ENCODE peak calls at places on chromosomes 12 and 14, in four cellular contexts. D is effector memory CD4-positive, alpha-beta T cell; M is T-helper 17 cell; W is H9. P is an unnamed sample.

GRCh38 chr12:25151476-25151875 is 43.5 kb downstream of the DNAI7 start:
- DNase-seq in M (no peak), D (no peak), W (peak; percentile 50), P (no peak)

GRCh38 chr12:100061814-100062213 is 77.1 kb upstream of the ANKS1B start:
- DNase-seq in M (no peak), W (no peak), D (no peak), P (no peak)

GRCh38 chr12:5441497-5442236 is 9.8 kb downstream of the NTF3 start:
- DNase-seq in M (no peak), W (no peak), D (no peak), P (no peak)

GRCh38 chr12:57072661-57073060 is 5.9 kb downstream of the NEMP1 start:
- DNase-seq in W (no peak), M (no peak), D (no peak), P (no peak)

GRCh38 chr14:94424371-94424770 is 28.2 kb downstream of the SERPINA11 start:
- DNase-seq in M (no peak), D (no peak), W (no peak), P (no peak)

GRCh38 chr14:61537567-61538463 is 157.5 kb upstream of the HIF1A start:
- DNase-seq in M (no peak), W (peak; percentile 56), D (no peak), P (no peak)

GRCh38 chr14:99571303-99571986 is 32.6 kb downstream of the CCDC85C start:
- DNase-seq in D (no peak), W (no peak), M (no peak), P (no peak)

GRCh38 chr14:90491868-90492560 is 95.2 kb downstream of the CALM1 start:
- DNase-seq in W (no peak), M (no peak), D (no peak), P (no peak)

GRCh38 chr12:47388712-47389111 is 309.0 kb upstream of the AMIGO2 start:
- DNase-seq in W (peak; percentile 52), M (no peak), D (no peak), P (no peak)

GRCh38 chr12:132284618-132285310 is 44.6 kb downstream of the GALNT9 start:
- DNase-seq in W (peak; percentile 58), D (no peak), M (no peak), P (no peak)

GRCh38 chr14:55610717-55611370 is 30.8 kb downstream of the KTN1 start:
- DNase-seq in D (no peak), W (peak; percentile 38), M (no peak), P (no peak)

GRCh38 chr12:103627189-103627855 is 40.2 kb downstream of the STAB2 start:
- DNase-seq in M (no peak), D (no peak), W (no peak), P (no peak)

GRCh38 chr14:91606851-91607250 is 96.7 kb upstream of the PPP4R3A start:
- DNase-seq in M (no peak), W (no peak), D (no peak), P (no peak)

GRCh38 chr12:46177842-46178608 is 90.8 kb downstream of the SLC38A1 start:
- DNase-seq in W (no peak), D (peak; percentile 15), M (no peak), P (no peak)

GRCh38 chr12:124395986-124396385 is 101.1 kb downstream of the RFLNA start:
- DNase-seq in W (no peak), M (no peak), D (no peak), P (no peak)

GRCh38 chr12:101969-102878 is 35.7 kb downstream of the IQSEC3 start:
- DNase-seq in D (no peak), M (no peak), W (peak; percentile 54), P (no peak)

GRCh38 chr14:68702578-68702977 is 90.3 kb downstream of the ZFP36L1 start:
- DNase-seq in W (no peak), M (no peak), D (no peak), P (no peak)

GRCh38 chr12:7642876-7643309 is 22.8 kb downstream of the APOBEC1 start:
- DNase-seq in W (no peak), M (no peak), D (no peak), P (no peak)

GRCh38 chr14:99468836-99469592 is 11.6 kb downstream of the SETD3 start:
- DNase-seq in M (no peak), W (no peak), D (no peak), P (no peak)

GRCh38 chr12:132077322-132078100 is 66.6 kb downstream of the DDX51 start:
- DNase-seq in W (no peak), D (no peak), M (no peak), P (no peak)

GRCh38 chr12:5269846-5270245 is 162.1 kb upstream of the NTF3 start:
- DNase-seq in M (no peak), W (no peak), D (no peak), P (no peak)

GRCh38 chr14:51848120-51848519 is 12.3 kb upstream of the GNG2 start:
- DNase-seq in W (no peak), M (no peak), D (no peak), P (no peak)

GRCh38 chr12:68319988-68320623 is 12.1 kb downstream of the MDM1 start:
- DNase-seq in W (no peak), D (no peak), M (no peak), P (no peak)

GRCh38 chr12:43210437-43211197 is 341.4 kb downstream of the ADAMTS20 start:
- DNase-seq in D (no peak), M (no peak), W (no peak), P (no peak)

GRCh38 chr12:98644433-98644711 is 216 bp downstream of the IKBIP start:
- DNase-seq in D (peak; percentile 26), W (peak; percentile 79), M (no peak), P (no peak)

GRCh38 chr14:95464103-95464502 is 52.3 kb downstream of the SYNE3 start:
- DNase-seq in M (no peak), W (no peak), D (no peak), P (no peak)
- H3K9me3 ChIP-seq in M (no peaks in the 10 kb centered on the region), W (no peaks in the 10 kb centered on the region), D (no peaks in the 10 kb centered on the region), P (no peaks in the 10 kb centered on the region)

GRCh38 chr12:130500835-130501330 is 163.2 kb downstream of the PIWIL1 start:
- DNase-seq in W (no peak), D (no peak), M (no peak), P (no peak)
- H3K9me3 ChIP-seq in W (no peaks in the 10 kb centered on the region), D (no peaks in the 10 kb centered on the region), M (no peaks in the 10 kb centered on the region), P (no peaks in the 10 kb centered on the region)

GRCh38 chr12:106585862-106586534 is 3.2 kb downstream of the RFX4 start:
- DNase-seq in W (peak; percentile 75), D (no peak), M (no peak), P (no peak)
- H3K9me3 ChIP-seq in W (no peaks in the 10 kb centered on the region), D (no peaks in the 10 kb centered on the region), M (no peaks in the 10 kb centered on the region), P (no peaks in the 10 kb centered on the region)

DNA sequence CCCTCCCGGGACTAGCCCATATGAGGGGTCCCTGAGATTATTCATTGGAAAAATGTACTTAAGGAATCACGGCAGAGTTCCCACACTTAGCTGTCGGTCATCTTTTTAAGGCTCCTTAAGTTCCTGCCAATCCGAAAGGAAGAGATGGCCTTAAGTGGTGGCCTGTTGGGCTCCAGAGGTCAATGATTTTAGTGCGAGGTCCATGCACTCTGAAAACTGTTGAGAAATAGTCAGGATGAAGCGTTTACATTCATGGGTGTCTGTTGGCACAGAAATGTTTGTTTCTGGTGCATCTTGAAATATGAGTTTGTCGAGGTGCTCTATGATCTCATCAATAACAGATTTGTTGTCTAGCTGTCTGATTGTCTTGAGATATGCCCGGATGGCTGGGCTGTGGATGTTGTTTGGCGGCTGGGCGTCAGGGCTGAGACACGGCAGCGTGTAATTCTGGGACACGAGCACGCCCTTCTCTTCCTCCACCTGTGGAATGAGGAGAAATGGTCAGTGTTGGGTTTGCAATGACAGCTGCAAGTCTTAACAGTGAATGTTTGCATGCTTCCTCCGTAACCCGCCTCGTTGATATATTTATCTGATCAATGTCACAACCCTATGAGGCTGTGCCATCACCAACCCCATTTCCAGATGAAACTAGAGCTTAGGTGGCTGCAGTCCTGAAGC is 1.6 kb downstream of the IL31 start:
- DNase-seq in D (no peak), W (no peak), M (no peak), P (no peak)
- H3K9me3 ChIP-seq in D (no peaks in the 10 kb centered on the region), W (no peaks in the 10 kb centered on the region), M (no peaks in the 10 kb centered on the region), P (no peaks in the 10 kb centered on the region)

GRCh38 chr12:87430444-87430843 is 598.8 kb downstream of the C12orf50 start:
- DNase-seq in M (no peak), D (no peak), W (no peak), P (no peak)

GRCh38 chr12:87428701-87429277 is 600.4 kb downstream of the C12orf50 start:
- DNase-seq in D (no peak), W (no peak), M (no peak), P (no peak)

GRCh38 chr12:87425942-87426554 is 603.2 kb downstream of the C12orf50 start:
- DNase-seq in W (no peak), D (no peak), M (no peak), P (no peak)

DNA sequence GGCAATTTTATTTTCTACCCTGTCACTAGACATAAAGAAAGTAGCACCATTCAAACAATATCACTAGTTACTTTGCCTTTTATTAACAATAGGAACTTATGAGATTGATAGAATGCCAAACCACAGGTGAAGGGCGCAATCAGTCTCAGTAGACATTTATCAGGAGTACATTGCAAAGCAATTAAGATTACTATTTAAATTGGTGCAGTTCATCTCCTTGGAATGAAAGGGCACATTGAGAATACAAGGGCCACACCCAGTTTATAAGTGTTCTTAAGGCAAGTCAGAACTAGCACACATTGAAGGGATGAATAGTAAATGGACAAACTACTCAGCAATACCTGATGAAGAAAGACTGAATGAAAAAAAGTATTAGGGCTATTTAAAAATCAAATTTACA is 601.4 kb downstream of the C12orf50 start:
- DNase-seq in D (no peak), W (no peak), M (no peak), P (no peak)
- H3K9me3 ChIP-seq in D (no peaks in the 10 kb centered on the region), W (no peaks in the 10 kb centered on the region), M (no peaks in the 10 kb centered on the region), P (peaks cover 9% of the 10 kb centered on the region)

DNA sequence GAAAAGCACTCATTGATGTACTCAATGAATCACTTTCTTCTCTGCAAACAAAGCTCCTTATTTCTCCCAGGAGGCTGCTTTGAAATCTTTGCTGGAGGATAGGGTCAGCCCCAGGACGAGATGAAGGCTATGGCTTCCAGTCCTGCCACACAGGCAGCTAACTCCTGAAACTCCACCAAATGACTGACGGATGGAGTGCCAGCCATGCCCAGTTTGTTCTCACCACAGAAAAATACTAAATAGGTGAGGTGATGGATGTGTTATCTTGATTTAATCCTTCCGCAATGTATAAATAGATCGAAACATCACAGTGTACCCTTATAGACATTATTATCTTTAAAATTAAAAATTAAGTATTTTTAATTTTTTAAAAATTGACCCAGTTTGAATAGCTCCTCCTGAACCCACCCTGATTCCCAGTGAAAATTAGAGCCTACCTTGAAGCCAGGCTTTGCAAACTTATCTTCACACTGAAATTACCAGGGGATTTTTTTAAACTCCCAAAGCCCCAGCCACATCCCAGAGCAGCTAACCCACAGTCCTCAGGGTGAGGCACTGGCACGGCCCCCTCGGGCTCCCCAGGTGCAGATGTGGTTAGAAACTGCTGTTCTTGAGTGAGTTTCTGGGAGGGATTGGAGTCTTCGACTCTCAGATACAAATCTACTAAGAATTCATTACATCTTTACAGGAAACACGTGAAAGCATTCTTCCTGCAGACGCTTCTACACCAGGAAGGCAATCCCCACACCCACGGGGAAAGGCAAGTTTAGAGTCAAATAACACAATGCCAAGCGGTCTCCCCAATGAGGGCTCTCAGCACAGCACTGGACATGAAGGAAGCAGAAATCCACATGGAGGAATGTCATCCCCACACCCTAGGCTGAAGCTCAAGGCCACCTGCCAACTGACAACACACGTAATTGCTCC is 126.4 kb downstream of the RIMBP2 start:
- DNase-seq in D (no peak), M (no peak), W (no peak), P (no peak)
- H3K9me3 ChIP-seq in D (no peaks in the 10 kb centered on the region), M (no peaks in the 10 kb centered on the region), W (no peaks in the 10 kb centered on the region), P (no peaks in the 10 kb centered on the region)